ENCODE peak calls at places on chromosome 13, in seven cellular contexts. F is choroid plexus epithelial cell; E is tibial nerve; Q is SW480; U is nucleus accumbens; J is amniotic stem cell; T is activated naive CD4-positive, alpha-beta T cell treated with anti-CD3 and anti-CD28 coated beads, Interleukin-2, amount 10 ng/mL, durations not matched to agents 7 days and 5 days. G is an unnamed sample.

GRCh38 chr13:35723820-35724219 is 247.3 kb upstream of the MAB21L1 start:
- DNase-seq in F (peak), E (peak), Q (no peak), U (no peak), J (no peak), T (no peak), G (no peak)

GRCh38 chr13:53201454-53202225 is 173.0 kb downstream of the OLFM4 start:
- DNase-seq in F (peak), E (no peak), Q (no peak), U (no peak), J (no peak), T (no peak), G (peak)

GRCh38 chr13:112984954-112985802 is 16.2 kb downstream of the MCF2L start:
- DNase-seq in F (no peak), E (no peak), Q (peak), U (no peak), J (no peak), T (no peak), G (no peak)

GRCh38 chr13:24745861-24746617 is 17.9 kb upstream of the RNF17 start:
- DNase-seq in F (no peak), E (no peak), Q (no peak), U (no peak), J (no peak), T (no peak), G (no peak)

GRCh38 chr13:21229241-21230024 is 53.0 kb downstream of the MRPL57 start:
- DNase-seq in F (no peak), E (no peak), Q (no peak), U (no peak), J (no peak), T (no peak), G (no peak)

GRCh38 chr13:80695841-80696240 is 354.9 kb upstream of the SPRY2 start:
- DNase-seq in F (peak), E (no peak), Q (no peak), U (no peak), J (no peak), T (no peak), G (no peak)

GRCh38 chr13:97224544-97225324 is 2.6 kb downstream of the MBNL2 start:
- DNase-seq in F (peak), E (peak), Q (peak), U (no peak), J (no peak), T (no peak), G (no peak)

GRCh38 chr13:85896516-85897450 is 97.6 kb upstream of the SLITRK6 start:
- DNase-seq in F (peak), E (no peak), Q (no peak), U (no peak), J (no peak), T (no peak), G (peak)

GRCh38 chr13:110107568-110108347 is 199.2 kb downstream of the COL4A1 start:
- DNase-seq in F (peak), E (peak), Q (no peak), U (no peak), J (no peak), T (no peak), G (no peak)

GRCh38 chr13:27797228-27797624 is 4.9 kb downstream of the GSX1 start:
- DNase-seq in F (peak), E (no peak), Q (peak), U (no peak), J (no peak), T (no peak), G (peak)

GRCh38 chr13:28012383-28012782 is 23.9 kb upstream of the URAD start:
- DNase-seq in F (no peak), E (no peak), Q (no peak), U (no peak), J (no peak), T (no peak), G (no peak)

G was measured in SK-MEL-5.